ENCODE peak calls at places on chromosomes 13 and 19, in four cellular contexts. J is stomach, H is upper lobe of left lung, Y is uterus. O is an unnamed sample.

GRCh38 chr13:111962431-111962891 is 104.5 kb upstream of the SOX1 start:
- DNase-seq in J (no peak), H (no peak), Y (no peak), O (no peak)

GRCh38 chr13:48437381-48437780 is 24.5 kb upstream of the LPAR6 start:
- DNase-seq in J (peak; percentile 67), H (no peak), Y (peak; percentile 50), O (no peak)

GRCh38 chr19:22332924-22333323 is 46.7 kb downstream of the ZNF729 start:
- DNase-seq in J (no peak), H (no peak), Y (no peak), O (no peak)

GRCh38 chr13:23928985-23929384 is 31.7 kb upstream of the C1QTNF9B start:
- DNase-seq in J (no peak), H (no peak), Y (no peak), O (no peak)

GRCh38 chr13:42753697-42754096 is 27.7 kb upstream of the FAM216B start:
- DNase-seq in J (no peak), H (no peak), Y (no peak), O (no peak)

GRCh38 chr13:86445584-86446140 is 646.4 kb upstream of the SLITRK6 start:
- DNase-seq in J (no peak), H (no peak), Y (no peak), O (no peak)

GRCh38 chr13:30841161-30841560 is 64.9 kb upstream of the MEDAG start:
- DNase-seq in J (no peak), H (no peak), Y (no peak), O (no peak)

GRCh38 chr13:64414381-64414780 is 2815.8 kb downstream of the PCDH9 start:
- DNase-seq in J (no peak), H (no peak), Y (no peak), O (no peak)

GRCh38 chr19:10295847-10296591 is 6.3 kb downstream of the ICAM5 start:
- DNase-seq in J (no peak), H (no peak), Y (no peak), O (no peak)

GRCh38 chr19:16216744-16217670 is 19.3 kb downstream of the AP1M1 start:
- DNase-seq in J (no peak), H (peak; percentile 34), Y (no peak), O (no peak)

GRCh38 chr19:19562665-19563347 is 24.7 kb downstream of the CILP2 start:
- DNase-seq in J (no peak), H (no peak), Y (no peak), O (no peak)

GRCh38 chr19:35264281-35265125 is 4.3 kb upstream of the USF2 start:
- DNase-seq in J (peak; percentile 20), H (peak; percentile 18), Y (peak; percentile 10), O (no peak)

GRCh38 chr19:13022859-13023636 is 27.8 kb downstream of the NFIX start:
- DNase-seq in J (peak; percentile 68), H (peak; percentile 83), Y (peak; percentile 95), O (no peak)

GRCh38 chr13:108266316-108266936 is 3.1 kb upstream of the TNFSF13B start:
- DNase-seq in J (no peak), H (peak; percentile 21), Y (no peak), O (no peak)
- H3K27ac ChIP-seq in J (no peak overlapping the region), H (peak overlapping the region; percentile 70), Y (no peak overlapping the region), O (no peak overlapping the region)

GRCh38 chr13:60957816-60958215 is 457.8 kb downstream of the PCDH20 start:
- DNase-seq in J (no peak), H (no peak), Y (no peak), O (no peak)
- TF ChIP-seq CTCF in J (no peak), H (no peak), Y (no peak), O (no peak)

DNA sequence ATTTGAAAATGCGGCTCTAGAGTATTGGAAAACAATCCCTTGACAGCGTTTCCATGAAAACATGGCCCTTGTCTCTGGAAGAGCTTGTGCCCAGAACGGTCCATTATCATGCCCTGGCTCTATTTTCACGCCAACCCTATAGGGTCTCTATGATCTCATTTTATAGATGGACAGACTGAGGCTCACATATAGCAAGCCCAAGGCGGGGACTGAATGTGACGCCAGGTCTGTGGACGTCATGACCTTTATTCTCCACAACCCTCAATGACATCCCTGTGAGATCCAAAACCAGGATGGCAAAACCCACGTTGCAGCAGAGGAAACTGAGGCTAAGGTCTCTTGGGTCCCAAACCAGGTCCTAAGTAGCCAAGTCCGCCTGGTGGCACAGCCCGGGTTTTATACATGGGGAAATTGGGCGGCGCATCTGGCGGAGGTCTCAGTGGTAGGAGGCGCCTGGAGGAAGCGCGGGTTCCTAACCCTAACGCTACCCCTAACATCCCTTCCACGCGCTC is 425 bp upstream of the COLGALT1 start:
- DNase-seq in J (no peak), H (no peak), Y (no peak), O (no peak)
- TF ChIP-seq POLR2A in J (no peak), H (no peak), Y (no peak), O (no peak)

GRCh38 chr19:2216361-2217225 is 19.5 kb downstream of the PLEKHJ1 start:
- DNase-seq in J (no peak), H (no peak), Y (no peak), O (no peak)
- H3K27ac ChIP-seq in J (no peak overlapping the region), H (no peak overlapping the region), Y (no peak overlapping the region), O (no peak overlapping the region)

DNA sequence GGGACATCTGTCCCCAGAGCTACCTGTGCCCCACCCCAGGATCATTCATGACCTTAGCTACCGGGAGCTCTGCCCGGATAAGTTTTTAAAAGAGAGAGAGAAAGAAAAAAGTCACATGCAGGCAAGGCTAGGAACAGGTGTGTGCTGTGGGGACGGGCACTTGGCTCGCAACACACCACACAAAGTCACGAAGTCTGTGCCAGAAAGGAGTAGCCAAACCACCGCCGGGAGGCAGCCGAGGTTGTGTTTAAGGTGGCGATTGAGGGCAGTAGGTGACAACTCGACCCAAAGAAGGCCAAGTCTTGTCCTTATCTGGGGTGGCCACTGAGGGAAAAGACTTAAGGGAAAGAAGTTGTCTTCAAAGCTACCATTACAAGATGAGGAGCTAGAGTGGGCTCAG is 4.6 kb upstream of the TSHZ3 start:
- DNase-seq in J (no peak), H (no peak), Y (no peak), O (no peak)
- TF ChIP-seq CTCF in J (no peak), H (no peak), Y (no peak), O (no peak)

O was measured in esophagus squamous epithelium.